ENCODE peak calls at places on chromosomes 3 and 15, in eight cellular contexts. R is hepatocyte, V is GM23248, Q is neural progenitor cell, E is astrocyte, P is mammary epithelial cell, T is PC-3, M is SK-N-SH. N is an unnamed sample. For H4K20me1 and H3K27me3, the result is how much of the 10 kb centered on the place peaks cover.

GRCh38 chr3:168956087-168956486 is 707.4 kb downstream of the MECOM start:
- DNase-seq in V (no peak), P (no peak), M (no peak), E (no peak), T (no peak), R (no peak), Q (no peak), N (no peak)

GRCh38 chr15:74307827-74308642 is 59.4 kb downstream of the CYP11A1 start:
- DNase-seq in T (peak), E (peak), P (peak), R (peak), M (peak), Q (peak), V (peak), N (peak)

GRCh38 chr15:29100486-29101000 is 169.1 kb downstream of the NSMCE3 start:
- DNase-seq in V (no peak), M (no peak), Q (no peak), E (no peak), T (no peak), R (no peak), P (no peak), N (no peak)

GRCh38 chr3:19881036-19881435 is 53.0 kb downstream of the EFHB start:
- DNase-seq in T (no peak), Q (peak), R (no peak), M (no peak), V (no peak), E (no peak), P (no peak), N (no peak)

GRCh38 chr3:111936191-111936841 is 42.5 kb upstream of the ABHD10 start:
- DNase-seq in Q (no peak), T (peak), E (peak), V (peak), P (peak), R (no peak), M (no peak), N (no peak)

GRCh38 chr15:71440479-71441071 is 325.3 kb downstream of the THSD4 start:
- DNase-seq in E (peak), Q (peak), T (peak), P (peak), M (peak), R (peak), V (peak), N (peak)

GRCh38 chr3:179882322-179882721 is 154.4 kb downstream of the PEX5L start:
- DNase-seq in R (no peak), P (peak), M (no peak), E (peak), V (no peak), T (no peak), Q (peak), N (no peak)

GRCh38 chr3:123068227-123069020 is 1.6 kb downstream of the PDIA5 start:
- DNase-seq in M (no peak), P (no peak), T (peak), V (peak), Q (no peak), E (no peak), R (peak), N (no peak)

GRCh38 chr3:146169891-146170290 is 8.9 kb upstream of the PLOD2 start:
- DNase-seq in T (peak), V (no peak), R (no peak), P (no peak), Q (no peak), E (no peak), M (no peak), N (no peak)

GRCh38 chr15:80836991-80837390 is 57.8 kb downstream of the CEMIP start:
- DNase-seq in Q (no peak), V (no peak), P (no peak), M (no peak), T (no peak), E (no peak), R (no peak), N (no peak)

GRCh38 chr3:126551066-126551838 is 7.5 kb downstream of the C3orf22 start:
- DNase-seq in T (no peak), P (no peak), R (no peak), Q (no peak), V (peak), E (no peak), M (peak), N (no peak)

GRCh38 chr15:40984963-40985362 is 31.7 kb downstream of the CHAC1 start:
- DNase-seq in E (peak), R (no peak), V (peak), M (no peak), P (no peak), T (no peak), Q (no peak), N (no peak)

GRCh38 chr15:71385026-71385425 is 269.8 kb downstream of the THSD4 start:
- DNase-seq in R (no peak), E (no peak), T (no peak), V (no peak), P (no peak), M (no peak), Q (no peak), N (no peak)

GRCh38 chr3:188133219-188133618 is 20.7 kb upstream of the LPP start:
- DNase-seq in P (peak), E (peak), M (no peak), V (peak), R (no peak), T (peak), Q (no peak), N (no peak)

GRCh38 chr3:142272200-142272891 is 47.0 kb upstream of the GK5 start:
- DNase-seq in P (no peak), Q (no peak), R (no peak), M (no peak), V (no peak), E (peak), T (no peak), N (no peak)

GRCh38 chr3:168693870-168694269 is 598.1 kb upstream of the GOLIM4 start:
- DNase-seq in E (no peak), R (no peak), V (no peak), P (no peak), Q (no peak), M (no peak), T (no peak), N (no peak)

GRCh38 chr15:66638377-66638776 is 63.7 kb upstream of the SMAD6 start:
- DNase-seq in E (no peak), Q (no peak), R (no peak), V (no peak), P (no peak), T (no peak), M (no peak), N (no peak)

GRCh38 chr3:158725348-158725966 is 6.8 kb downstream of the RARRES1 start:
- DNase-seq in V (peak), R (peak), P (peak), M (no peak), E (peak), Q (no peak), T (peak), N (no peak)

GRCh38 chr3:40852712-40853111 is 328.0 kb downstream of the ZNF621 start:
- DNase-seq in Q (no peak), E (no peak), M (no peak), R (no peak), P (no peak), T (no peak), V (no peak), N (no peak)

GRCh38 chr3:45319231-45320085 is 68.9 kb upstream of the LARS2 start:
- DNase-seq in Q (no peak), M (no peak), V (no peak), E (no peak), R (no peak), T (no peak), P (no peak), N (no peak)

GRCh38 chr3:177367783-177368182 is 170.5 kb upstream of the TBL1XR1 start:
- DNase-seq in E (no peak), P (no peak), T (no peak), M (no peak), Q (no peak), V (no peak), R (no peak), N (no peak)

GRCh38 chr3:156445117-156445968 is 109.6 kb downstream of the SSR3 start:
- DNase-seq in E (peak), V (no peak), T (no peak), M (no peak), P (peak), Q (no peak), R (no peak), N (no peak)

GRCh38 chr15:49247556-49248102 is 77.6 kb downstream of the GALK2 start:
- DNase-seq in E (peak), P (no peak), M (no peak), R (no peak), Q (no peak), T (no peak), V (peak), N (no peak)

GRCh38 chr3:123272547-123272946 is 70.8 kb downstream of the SEC22A start:
- DNase-seq in Q (no peak), R (no peak), V (peak), M (no peak), T (peak), E (peak), P (peak), N (no peak)

GRCh38 chr3:72655758-72656157 is 192.5 kb downstream of the SHQ1 start:
- DNase-seq in T (no peak), M (no peak), P (no peak), R (no peak), Q (no peak), V (no peak), E (no peak), N (peak)

GRCh38 chr3:154886437-154886836 is 193.7 kb upstream of the MME start:
- DNase-seq in R (peak), T (peak), Q (no peak), V (peak), M (peak), P (peak), E (peak), N (no peak)

GRCh38 chr15:77019476-77020331 is 24.8 kb downstream of the PSTPIP1 start:
- DNase-seq in M (no peak), T (no peak), V (peak), P (peak), R (no peak), E (peak), Q (no peak), N (peak)

GRCh38 chr3:72081456-72081855 is 296.5 kb upstream of the PROK2 start:
- DNase-seq in M (no peak), T (no peak), E (no peak), P (no peak), R (no peak), Q (no peak), V (no peak), N (peak)

GRCh38 chr3:35635931-35636683 is 3.2 kb upstream of the ARPP21 start:
- DNase-seq in T (no peak), P (no peak), M (no peak), V (no peak), E (no peak), Q (no peak), R (no peak), N (no peak)

GRCh38 chr15:64991536-64992135 is 1.9 kb upstream of the SPG21 start:
- DNase-seq in T (no peak), R (no peak), V (no peak), E (no peak), P (no peak), M (no peak), Q (no peak), N (no peak)

GRCh38 chr15:29093065-29093435 is 176.6 kb downstream of the NSMCE3 start:
- DNase-seq in E (no peak), V (no peak), P (no peak), T (no peak), M (no peak), R (no peak), Q (no peak), N (no peak)

GRCh38 chr15:83845230-83845629 is 191.3 kb downstream of the ADAMTSL3 start:
- DNase-seq in Q (no peak), E (peak), R (peak), V (peak), P (peak), T (no peak), M (no peak), N (no peak)

GRCh38 chr15:29348308-29348914 is 78.8 kb upstream of the NSMCE3 start:
- DNase-seq in T (no peak), V (peak), E (no peak), P (no peak), R (peak), M (no peak), Q (peak), N (no peak)

GRCh38 chr15:30906366-30906765 is 2.7 kb downstream of the FAN1 start:
- DNase-seq in R (peak), M (no peak), E (no peak), V (no peak), T (no peak), P (no peak), Q (no peak), N (no peak)

DNA sequence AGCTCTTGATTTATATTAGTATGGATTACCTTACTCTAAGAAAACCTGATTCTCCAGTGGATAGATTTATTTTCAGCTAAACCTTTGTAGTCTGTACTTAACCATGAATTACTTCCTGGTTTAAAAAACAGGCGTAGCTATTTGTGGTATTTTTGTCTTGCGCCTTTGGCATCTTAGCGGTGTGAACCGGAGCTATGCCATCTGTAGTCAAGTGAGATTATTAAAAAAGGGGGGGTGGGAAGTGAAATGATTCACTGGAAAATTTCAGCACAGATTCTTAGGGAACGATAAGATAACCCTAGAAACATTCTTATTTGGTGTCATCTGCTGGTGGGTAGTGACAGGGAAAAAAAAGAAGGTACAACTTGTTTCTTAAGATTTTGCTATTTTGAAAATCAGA is 44.2 kb downstream of the PSMD6 start:
- DNase-seq in E (peak), M (no peak), Q (no peak), P (peak), R (no peak), T (no peak), V (no peak), N (no peak)
- H4K20me1 ChIP-seq in E (under half), M (under half), Q (under half), P (under half), R (under half), T (under half), V (under half), N (under half)

DNA sequence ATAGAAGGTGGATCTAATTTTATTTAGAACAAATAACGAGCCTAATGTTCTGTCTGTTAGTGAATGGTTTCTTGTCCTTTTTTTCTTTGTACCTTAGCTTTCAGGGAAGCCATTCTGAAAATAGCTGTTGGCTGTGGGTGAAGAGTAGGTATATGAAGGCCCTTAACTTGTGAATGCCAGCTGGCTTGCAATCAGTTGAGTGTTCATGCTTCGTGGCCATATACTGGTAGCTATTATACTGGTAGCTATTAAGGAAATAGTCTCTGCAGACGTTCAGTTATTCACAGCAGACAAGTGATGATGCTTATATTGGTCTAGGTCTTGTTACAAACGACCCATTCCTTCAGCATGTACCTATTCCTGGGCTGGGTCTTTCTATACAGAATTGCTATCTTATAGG is 18.8 kb downstream of the TRIM71 start:
- DNase-seq in P (no peak), T (no peak), V (no peak), E (no peak), M (no peak), R (no peak), Q (no peak), N (no peak)
- H3K27me3 ChIP-seq in P (under half), T (under half), V (half or more), E (under half), M (under half), R (under half), Q (under half), N (under half)

GRCh38 chr3:134367869-134368750 is 6.1 kb downstream of the AMOTL2 start:
- DNase-seq in P (no peak), Q (no peak), R (no peak), E (no peak), M (no peak), T (no peak), V (peak), N (no peak)
- H3K4me2 ChIP-seq in P (no peak), Q (no peak), R (no peak), E (peak), M (peak), T (no peak), V (peak), N (no peak)

GRCh38 chr3:113728661-113729060 is 17.4 kb downstream of the NAA50 start:
- DNase-seq in P (no peak), M (no peak), V (no peak), Q (no peak), R (no peak), E (no peak), T (no peak), N (no peak)
- H4K20me1 ChIP-seq in P (under half), M (under half), V (under half), Q (under half), R (under half), E (half or more), T (half or more), N (half or more)

DNA sequence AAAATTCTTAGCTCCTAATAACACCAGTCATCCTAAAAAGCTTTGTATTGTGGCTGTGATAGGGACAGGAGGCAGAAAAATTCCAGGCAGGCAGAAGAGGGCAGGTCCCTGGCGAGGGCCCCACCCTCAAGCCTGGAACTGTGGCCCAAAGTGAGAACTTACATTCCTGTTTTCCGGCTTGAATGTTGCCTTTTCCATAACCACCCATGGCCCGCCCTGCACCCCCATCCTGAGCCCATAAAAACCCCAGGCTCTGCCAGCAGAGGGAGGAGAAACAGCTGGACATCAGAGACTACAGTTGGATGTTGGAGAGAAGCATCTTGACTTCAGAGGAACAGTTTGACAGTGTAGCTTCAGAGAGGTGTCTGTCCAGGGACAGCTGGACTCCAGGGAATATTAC is 37.3 kb downstream of the SLCO2A1 start:
- DNase-seq in P (no peak), R (peak), E (no peak), T (no peak), M (no peak), V (peak), Q (no peak), N (no peak)
- H3K27me3 ChIP-seq in P (under half), R (under half), E (under half), T (under half), M (under half), V (under half), Q (under half), N (under half)

GRCh38 chr3:192317564-192317963 is 409.8 kb downstream of the FGF12 start:
- DNase-seq in V (no peak), M (no peak), Q (no peak), T (no peak), R (no peak), E (no peak), P (no peak), N (no peak)
- H3K4me2 ChIP-seq in V (no peak), M (no peak), Q (no peak), T (no peak), R (no peak), E (no peak), P (no peak), N (no peak)

DNA sequence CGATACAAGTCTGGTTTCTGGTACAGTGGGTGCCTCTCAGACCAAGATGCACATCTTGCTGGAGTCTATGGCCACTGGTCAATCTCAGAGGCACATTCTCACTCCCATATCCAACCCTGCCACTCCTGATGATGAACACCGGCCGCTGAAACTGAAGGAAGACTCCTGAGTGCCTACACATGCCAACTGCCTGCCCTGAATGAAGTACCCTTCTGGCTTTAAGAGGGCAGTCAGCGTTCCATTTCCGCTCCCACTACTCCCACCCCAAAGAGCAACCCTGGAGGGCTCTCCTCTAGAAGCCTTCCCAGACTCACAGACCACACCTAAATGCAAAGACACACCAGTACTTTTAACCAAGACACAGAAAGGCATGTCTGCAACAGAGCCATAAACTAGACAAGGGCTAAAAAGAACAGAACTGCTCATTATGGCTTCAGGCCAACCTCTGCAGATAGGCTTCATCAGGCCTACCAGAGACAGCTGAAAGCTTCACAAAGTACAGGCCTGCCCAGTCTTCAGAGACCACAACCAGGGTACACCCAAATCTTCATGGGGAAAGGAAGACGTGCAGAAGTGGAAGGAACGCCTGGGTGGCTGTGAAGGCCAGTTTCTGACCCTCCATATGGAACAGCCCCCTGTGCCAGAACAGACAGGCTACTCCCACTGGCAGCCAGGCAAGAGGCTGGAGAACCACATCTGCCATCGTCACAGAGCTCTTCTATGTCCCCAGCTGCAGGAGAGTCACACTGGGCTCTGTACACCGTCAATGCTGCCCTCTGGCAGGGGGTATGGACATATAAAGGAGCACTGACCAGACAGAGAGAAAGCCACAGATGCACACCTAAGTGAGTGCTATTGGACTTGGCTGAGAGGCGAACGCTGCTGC is 14.2 kb downstream of the ANP32A start:
- DNase-seq in M (peak), E (no peak), Q (no peak), T (no peak), R (no peak), V (no peak), P (no peak), N (no peak)
- H4K20me1 ChIP-seq in M (half or more), E (half or more), Q (half or more), T (under half), R (half or more), V (under half), P (under half), N (half or more)

GRCh38 chr3:171495413-171495812 is 35.2 kb upstream of the TNIK start:
- DNase-seq in E (no peak), Q (no peak), P (no peak), T (no peak), M (no peak), V (no peak), R (no peak), N (no peak)
- H3K27me3 ChIP-seq in E (under half), Q (under half), P (under half), T (under half), M (under half), V (under half), R (under half), N (under half)

GRCh38 chr3:16480861-16481569 is 32.5 kb downstream of the RFTN1 start:
- DNase-seq in R (no peak), T (peak), M (no peak), P (peak), V (peak), E (peak), Q (peak), N (no peak)
- H3K4me2 ChIP-seq in R (peak), T (no peak), M (peak), P (no peak), V (peak), E (peak), Q (no peak), N (peak)

N was measured in Karpas-422.